ENCODE peak calls at places on chromosomes 6 and 20, in six cellular contexts. A, F, H, S, K and P are unnamed samples.

GRCh38 chr6:30769088-30769852 is 24.9 kb upstream of the IER3 start:
- DNase-seq in H (no peak), S (peak; percentile 41), F (peak; percentile 98), K (no peak), A (no peak), P (peak; percentile 20)

GRCh38 chr6:108581237-108581931 is 20.7 kb downstream of the FOXO3 start:
- DNase-seq in S (peak; percentile 42), F (peak; percentile 84), K (no peak), H (no peak), A (no peak), P (peak; percentile 95)

GRCh38 chr6:116779569-116780164 is 14.1 kb upstream of the FAM162B start:
- DNase-seq in A (no peak), F (peak; percentile 36), K (no peak), H (no peak), S (no peak), P (peak; percentile 23)

GRCh38 chr6:10528170-10528981 is 7.2 kb downstream of the GCNT2 start:
- DNase-seq in K (no peak), H (no peak), A (peak; percentile 72), F (peak; percentile 55), S (peak; percentile 64), P (peak; percentile 30)

GRCh38 chr6:33812669-33813068 is 8.9 kb upstream of the MLN start:
- DNase-seq in H (peak; percentile 56), A (no peak), K (no peak), F (peak; percentile 55), S (no peak), P (peak; percentile 55)

GRCh38 chr6:2110504-2110903 is 134.9 kb downstream of the GMDS start:
- DNase-seq in K (no peak), A (peak; percentile 1), S (no peak), H (no peak), F (peak; percentile 6), P (no peak)

GRCh38 chr6:113634352-113635163 is 222.6 kb upstream of the MARCKS start:
- DNase-seq in A (peak; percentile 88), F (peak; percentile 87), S (no peak), H (no peak), K (no peak), P (no peak)

GRCh38 chr20:32252189-32252588 is 25.3 kb upstream of the KIF3B start:
- DNase-seq in F (no peak), A (no peak), S (no peak), K (peak; percentile 46), H (no peak), P (no peak)

GRCh38 chr6:1296079-1296478 is 15.8 kb upstream of the FOXQ1 start:
- DNase-seq in A (no peak), F (no peak), K (no peak), S (peak; percentile 84), H (no peak), P (no peak)

GRCh38 chr6:87182321-87182720 is 27.0 kb downstream of the ZNF292 start:
- DNase-seq in F (no peak), A (peak; percentile 47), S (no peak), H (no peak), K (no peak), P (no peak)

GRCh38 chr20:10644458-10645204 is 29.2 kb downstream of the JAG1 start:
- DNase-seq in S (no peak), F (no peak), K (no peak), A (peak; percentile 48), H (no peak), P (no peak)

GRCh38 chr6:44646355-44646754 is 258.8 kb downstream of the CDC5L start:
- DNase-seq in F (peak; percentile 19), H (no peak), K (no peak), S (no peak), A (no peak), P (no peak)

GRCh38 chr6:7921582-7922199 is 11.1 kb upstream of the TXNDC5 start:
- DNase-seq in S (no peak), A (no peak), H (peak; percentile 70), K (no peak), F (no peak), P (peak; percentile 15)

GRCh38 chr6:87029711-87030314 is 65.1 kb downstream of the CGA start:
- DNase-seq in A (no peak), H (no peak), S (no peak), K (no peak), F (peak; percentile 72), P (peak; percentile 50)

GRCh38 chr6:4350571-4351505 is 215.5 kb upstream of the ECI2 start:
- DNase-seq in S (no peak), H (no peak), F (peak; percentile 73), A (no peak), K (no peak), P (no peak)

GRCh38 chr20:59177266-59178250 is 13.9 kb downstream of the ZNF831 start:
- DNase-seq in F (no peak), K (no peak), A (no peak), S (no peak), H (no peak), P (no peak)

GRCh38 chr20:53040678-53041674 is 68.8 kb downstream of the TSHZ2 start:
- DNase-seq in H (no peak), S (no peak), K (no peak), F (no peak), A (no peak), P (no peak)

GRCh38 chr20:19426356-19426755 is 213.9 kb downstream of the SLC24A3 start:
- DNase-seq in S (no peak), A (no peak), H (no peak), F (no peak), K (no peak), P (no peak)

GRCh38 chr6:18122128-18123093 is at the start of gene NHLRC1:
- DNase-seq in S (peak; percentile 82), H (peak; percentile 93), F (peak; percentile 82), K (peak; percentile 96), A (peak; percentile 13), P (peak; percentile 96)

GRCh38 chr6:26205625-26206574 is 118.7 kb downstream of the HFE start:
- DNase-seq in S (no peak), K (no peak), H (no peak), A (no peak), F (peak; percentile 91), P (peak; percentile 82)
- TF ChIP-seq POLR2A in S (no peak), K (peak; percentile 6), H (no peak), A (no peak), F (peak; percentile 86), P (no peak)

GRCh38 chr6:134016558-134016814 is 35.9 kb downstream of the SLC2A12 start:
- DNase-seq in A (no peak), K (no peak), H (no peak), F (no peak), S (no peak), P (no peak)
- TF ChIP-seq POLR2A in A (no peak), K (no peak), H (no peak), F (no peak), S (no peak), P (no peak)

GRCh38 chr6:82780334-82780733 is 285.3 kb downstream of the UBE3D start:
- DNase-seq in S (no peak), F (no peak), A (no peak), H (no peak), K (no peak), P (no peak)

GRCh38 chr6:82783587-82784253 is 281.9 kb downstream of the UBE3D start:
- DNase-seq in F (no peak), S (no peak), K (no peak), H (no peak), A (no peak), P (no peak)

GRCh38 chr6:82785206-82785605 is 280.4 kb downstream of the UBE3D start:
- DNase-seq in F (no peak), H (no peak), S (no peak), K (no peak), A (no peak), P (no peak)

GRCh38 chr6:82781805-82782204 is 283.8 kb downstream of the UBE3D start:
- DNase-seq in H (no peak), F (no peak), S (no peak), A (no peak), K (no peak), P (no peak)

GRCh38 chr6:82786251-82786650 is 279.4 kb downstream of the UBE3D start:
- DNase-seq in A (no peak), F (no peak), K (no peak), H (no peak), S (no peak), P (no peak)
- TF ChIP-seq POLR2A in A (no peak), F (no peak), K (no peak), H (no peak), S (no peak), P (no peak)

DNA sequence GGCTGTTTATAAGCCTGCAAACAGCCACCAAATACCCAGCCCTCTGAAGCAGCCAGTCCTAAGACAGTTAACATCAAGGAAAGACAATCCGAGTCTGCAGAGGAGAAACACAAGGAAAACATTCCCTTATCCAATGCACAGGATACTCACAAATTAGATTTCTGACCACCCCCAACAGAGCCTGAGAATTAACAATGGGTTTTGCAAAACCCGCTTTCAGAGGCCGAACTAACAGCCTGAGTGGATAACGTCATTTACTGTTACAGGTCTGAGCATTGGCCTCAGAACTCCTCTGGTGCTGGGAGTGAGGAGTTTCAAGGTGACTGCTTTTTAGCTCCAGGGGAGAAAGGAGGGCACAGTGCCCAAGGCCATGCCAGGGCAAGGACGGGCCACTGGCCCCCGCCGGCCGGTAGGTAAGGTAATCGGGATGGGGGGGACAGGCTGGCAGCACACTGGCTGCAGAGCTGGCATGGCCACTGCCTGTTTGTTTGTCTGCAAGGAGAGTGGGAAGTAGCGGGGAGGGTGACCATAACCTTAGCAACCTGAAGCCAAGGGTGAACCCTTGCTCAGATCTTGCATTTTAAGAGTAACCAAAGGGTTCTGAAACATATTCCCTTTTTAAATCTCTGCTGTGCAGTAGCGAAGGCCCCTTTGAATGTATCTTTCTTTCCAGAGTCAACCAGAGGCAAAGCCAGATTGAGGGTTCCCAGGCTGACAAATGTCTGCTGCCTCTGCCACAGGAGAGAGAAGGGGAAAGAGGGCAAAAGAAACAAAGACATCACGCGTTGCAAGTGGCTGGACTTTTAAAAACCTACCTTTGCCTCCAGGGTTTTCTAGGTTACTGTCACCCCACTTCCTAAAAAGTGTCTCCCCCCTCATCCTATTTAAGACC is 3.9 kb downstream of the ZMYND8 start:
- DNase-seq in F (no peak), S (no peak), K (peak; percentile 87), H (no peak), A (no peak), P (peak; percentile 51)
- TF ChIP-seq POLR2A in F (no peak), S (peak; percentile 7), K (no peak), H (no peak), A (peak; percentile 19), P (peak; percentile 15)

GRCh38 chr20:48812600-48813445 is 15.0 kb downstream of the PREX1 start:
- DNase-seq in F (no peak), K (peak; percentile 56), H (no peak), S (no peak), A (no peak), P (no peak)
- TF ChIP-seq POLR2A in F (no peak), K (no peak), H (no peak), S (no peak), A (no peak), P (no peak)

GRCh38 chr6:35165630-35166071 is 24.5 kb upstream of the TCP11 start:
- DNase-seq in S (peak; percentile 68), K (no peak), F (peak; percentile 87), H (no peak), A (peak; percentile 15), P (no peak)
- TF ChIP-seq POLR2A in S (no peak), K (no peak), F (no peak), H (no peak), A (no peak), P (no peak)

GRCh38 chr20:64231621-64232550 is 23.7 kb upstream of the PCMTD2 start:
- DNase-seq in S (no peak), A (no peak), H (no peak), K (peak; percentile 67), F (no peak), P (no peak)
- TF ChIP-seq POLR2A in S (no peak), A (no peak), H (no peak), K (no peak), F (no peak), P (no peak)